ENCODE peak calls at places on chromosomes 5 and 9, in five cellular contexts. One of them, this sample, is unnamed.

GRCh38 chr9:70639853-70640814 is 225.7 kb upstream of the KLF9 start:
- DNase-seq in GM23248: peak
- DNase-seq in right cardiac atrium: no peak
- DNase-seq in right lobe of liver: no peak
- DNase-seq in heart left ventricle: no peak
- DNase-seq in this sample: no peak

GRCh38 chr9:98606730-98607129 is 102.0 kb downstream of the GABBR2 start:
- DNase-seq in GM23248: no peak
- DNase-seq in right cardiac atrium: no peak
- DNase-seq in right lobe of liver: no peak
- DNase-seq in heart left ventricle: no peak
- DNase-seq in this sample: no peak

GRCh38 chr9:118609355-118610044 is 759.7 kb downstream of the BRINP1 start:
- DNase-seq in GM23248: peak
- DNase-seq in right cardiac atrium: no peak
- DNase-seq in right lobe of liver: no peak
- DNase-seq in heart left ventricle: no peak
- DNase-seq in this sample: no peak

GRCh38 chr5:173963107-173963506 is 25.9 kb upstream of the C5orf47 start:
- DNase-seq in GM23248: peak
- DNase-seq in right cardiac atrium: no peak
- DNase-seq in right lobe of liver: no peak
- DNase-seq in heart left ventricle: no peak
- DNase-seq in this sample: peak

GRCh38 chr9:21605489-21605931 is 123.4 kb upstream of the IFNE start:
- DNase-seq in GM23248: peak
- DNase-seq in right cardiac atrium: no peak
- DNase-seq in right lobe of liver: no peak
- DNase-seq in heart left ventricle: no peak
- DNase-seq in this sample: no peak

GRCh38 chr9:37410969-37411785 is 11.3 kb upstream of the GRHPR start:
- DNase-seq in GM23248: peak
- DNase-seq in right cardiac atrium: no peak
- DNase-seq in right lobe of liver: no peak
- DNase-seq in heart left ventricle: no peak
- DNase-seq in this sample: no peak

GRCh38 chr5:125530833-125531610 is 784.6 kb upstream of the ZNF608 start:
- DNase-seq in GM23248: no peak
- DNase-seq in right cardiac atrium: no peak
- DNase-seq in right lobe of liver: no peak
- DNase-seq in heart left ventricle: no peak
- DNase-seq in this sample: no peak

GRCh38 chr5:71586052-71586940 is 844 bp upstream of the MCCC2 start:
- DNase-seq in GM23248: no peak
- DNase-seq in right cardiac atrium: no peak
- DNase-seq in right lobe of liver: no peak
- DNase-seq in heart left ventricle: peak
- DNase-seq in this sample: no peak

GRCh38 chr9:108973876-108974275 is 39.4 kb downstream of the CTNNAL1 start:
- DNase-seq in GM23248: no peak
- DNase-seq in right cardiac atrium: no peak
- DNase-seq in right lobe of liver: no peak
- DNase-seq in heart left ventricle: peak
- DNase-seq in this sample: no peak

GRCh38 chr9:116087246-116087645 is 66.3 kb upstream of the PAPPA start:
- DNase-seq in GM23248: peak
- DNase-seq in right cardiac atrium: peak
- DNase-seq in right lobe of liver: peak
- DNase-seq in heart left ventricle: peak
- DNase-seq in this sample: no peak

GRCh38 chr9:91162311-91162710 is 199.4 kb downstream of the AUH start:
- DNase-seq in GM23248: peak
- DNase-seq in right cardiac atrium: no peak
- DNase-seq in right lobe of liver: no peak
- DNase-seq in heart left ventricle: no peak
- DNase-seq in this sample: no peak

GRCh38 chr5:37918420-37918819 is 78.6 kb upstream of the GDNF start:
- DNase-seq in GM23248: no peak
- DNase-seq in right cardiac atrium: no peak
- DNase-seq in right lobe of liver: no peak
- DNase-seq in heart left ventricle: peak
- DNase-seq in this sample: no peak

GRCh38 chr9:130965680-130966079 is 26.6 kb upstream of the FIBCD1 start:
- DNase-seq in GM23248: no peak
- DNase-seq in right cardiac atrium: no peak
- DNase-seq in right lobe of liver: no peak
- DNase-seq in heart left ventricle: no peak
- DNase-seq in this sample: no peak

GRCh38 chr9:98767915-98768314 is 28.4 kb downstream of the ANKS6 start:
- DNase-seq in GM23248: no peak
- DNase-seq in right cardiac atrium: no peak
- DNase-seq in right lobe of liver: no peak
- DNase-seq in heart left ventricle: no peak
- DNase-seq in this sample: no peak

GRCh38 chr5:37668524-37669047 is 171.3 kb downstream of the GDNF start:
- DNase-seq in GM23248: peak
- DNase-seq in right cardiac atrium: peak
- DNase-seq in right lobe of liver: peak
- DNase-seq in heart left ventricle: peak
- DNase-seq in this sample: no peak

GRCh38 chr9:119639287-119639955 is 270.2 kb upstream of the BRINP1 start:
- DNase-seq in GM23248: peak
- DNase-seq in right cardiac atrium: no peak
- DNase-seq in right lobe of liver: no peak
- DNase-seq in heart left ventricle: no peak
- DNase-seq in this sample: no peak

GRCh38 chr9:132241483-132241839 is 79.6 kb downstream of the NTNG2 start:
- DNase-seq in GM23248: no peak
- DNase-seq in right cardiac atrium: no peak
- DNase-seq in right lobe of liver: peak
- DNase-seq in heart left ventricle: no peak
- DNase-seq in this sample: no peak

GRCh38 chr9:132243156-132244074 is 81.6 kb downstream of the NTNG2 start:
- DNase-seq in GM23248: peak
- DNase-seq in right cardiac atrium: no peak
- DNase-seq in right lobe of liver: no peak
- DNase-seq in heart left ventricle: no peak
- DNase-seq in this sample: no peak

GRCh38 chr9:132240860-132241482 is 79.1 kb downstream of the NTNG2 start:
- DNase-seq in GM23248: peak
- DNase-seq in right cardiac atrium: peak
- DNase-seq in right lobe of liver: peak
- DNase-seq in heart left ventricle: peak
- DNase-seq in this sample: peak

GRCh38 chr9:132242621-132243155 is 80.8 kb downstream of the NTNG2 start:
- DNase-seq in GM23248: no peak
- DNase-seq in right cardiac atrium: no peak
- DNase-seq in right lobe of liver: no peak
- DNase-seq in heart left ventricle: no peak
- DNase-seq in this sample: no peak

DNA sequence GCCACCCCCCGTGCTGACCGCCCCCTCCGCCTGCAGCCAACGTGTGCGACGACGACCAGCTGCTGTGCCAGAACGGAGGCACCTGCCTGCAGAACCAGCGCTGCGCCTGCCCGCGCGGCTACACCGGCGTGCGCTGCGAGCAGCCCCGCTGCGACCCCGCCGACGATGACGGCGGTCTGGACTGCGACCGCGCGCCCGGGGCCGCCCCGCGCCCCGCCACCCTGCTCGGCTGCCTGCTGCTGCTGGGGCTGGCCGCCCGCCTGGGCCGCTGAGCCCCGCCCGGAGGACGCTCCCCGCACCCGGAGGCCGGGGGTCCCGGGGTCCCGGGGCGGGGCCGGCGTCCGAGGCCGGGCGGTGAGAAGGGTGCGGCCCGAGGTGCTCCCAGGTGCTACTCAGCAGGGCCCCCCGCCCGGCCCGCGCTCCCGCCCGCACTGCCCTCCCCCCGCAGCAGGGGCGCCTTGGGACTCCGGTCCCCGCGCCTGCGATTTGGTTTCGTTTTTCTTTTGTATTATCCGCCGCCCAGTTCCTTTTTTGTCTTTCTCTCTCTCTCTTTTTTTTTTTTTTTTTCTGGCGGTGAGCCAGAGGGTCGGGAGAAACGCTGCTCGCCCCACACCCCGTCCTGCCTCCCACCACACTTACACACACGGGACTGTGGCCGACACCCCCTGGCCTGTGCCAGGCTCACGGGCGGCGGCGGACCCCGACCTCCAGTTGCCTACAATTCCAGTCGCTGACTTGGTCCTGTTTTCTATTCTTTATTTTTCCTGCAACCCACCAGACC is 80.2 kb downstream of the NTNG2 start:
- DNase-seq in GM23248: no peak
- DNase-seq in right cardiac atrium: peak
- DNase-seq in right lobe of liver: no peak
- DNase-seq in heart left ventricle: peak
- DNase-seq in this sample: no peak
- H3K27ac ChIP-seq in GM23248: no peak
- H3K27ac ChIP-seq in right cardiac atrium: no peak
- H3K27ac ChIP-seq in right lobe of liver: no peak
- H3K27ac ChIP-seq in heart left ventricle: no peak
- H3K27ac ChIP-seq in this sample: no peak

GRCh38 chr5:78328585-78329173 is 31.7 kb upstream of the SCAMP1 start:
- DNase-seq in GM23248: peak
- DNase-seq in right cardiac atrium: no peak
- DNase-seq in right lobe of liver: no peak
- DNase-seq in heart left ventricle: no peak
- DNase-seq in this sample: no peak
- H3K27ac ChIP-seq in GM23248: no peak
- H3K27ac ChIP-seq in right cardiac atrium: no peak
- H3K27ac ChIP-seq in right lobe of liver: no peak
- H3K27ac ChIP-seq in heart left ventricle: no peak
- H3K27ac ChIP-seq in this sample: no peak

DNA sequence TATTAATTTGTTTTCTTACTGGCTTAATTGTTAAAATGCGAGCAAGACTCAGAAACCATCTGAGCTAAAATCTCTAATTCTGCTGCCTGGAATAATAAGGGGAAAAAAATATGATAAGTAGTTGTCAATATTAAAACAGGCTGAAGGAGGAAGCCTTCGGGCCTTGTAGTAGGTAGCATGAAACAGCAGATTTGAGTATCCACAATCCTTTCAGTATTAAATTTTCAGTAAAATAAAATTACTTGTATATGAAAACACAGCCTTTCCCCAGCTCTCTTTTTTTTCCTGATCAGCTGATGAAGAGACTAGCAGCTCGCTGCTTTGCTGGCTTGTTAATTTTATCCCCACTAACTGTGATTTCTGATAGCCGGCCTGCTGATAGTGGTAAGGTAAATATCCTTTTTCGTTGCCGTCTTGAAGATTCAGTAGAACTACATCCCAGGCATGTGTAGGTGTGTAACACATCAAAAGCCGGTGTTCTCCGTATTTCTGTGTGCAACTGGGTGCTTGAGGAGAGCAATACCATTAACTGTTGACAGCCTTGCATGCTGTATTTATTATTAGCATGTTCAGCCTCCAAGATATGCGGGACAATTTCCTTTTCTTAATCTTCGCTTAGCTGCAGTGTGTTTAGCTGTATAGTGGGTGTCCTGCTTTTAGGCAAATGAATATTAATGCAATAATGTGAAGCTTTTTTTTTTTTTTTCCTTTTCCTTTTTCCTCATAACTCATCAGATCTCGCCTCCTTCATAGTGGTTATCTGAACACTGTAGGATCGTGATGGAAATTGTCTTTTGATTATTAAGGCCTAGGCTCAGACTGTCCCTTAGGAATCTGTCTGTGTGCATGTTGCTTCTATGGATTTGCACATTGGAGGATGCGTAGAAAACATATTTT is 144.6 kb downstream of the SMARCA2 start:
- DNase-seq in GM23248: peak
- DNase-seq in right cardiac atrium: no peak
- DNase-seq in right lobe of liver: no peak
- DNase-seq in heart left ventricle: no peak
- DNase-seq in this sample: no peak
- H3K27ac ChIP-seq in GM23248: peak
- H3K27ac ChIP-seq in right cardiac atrium: peak
- H3K27ac ChIP-seq in right lobe of liver: peak
- H3K27ac ChIP-seq in heart left ventricle: peak
- H3K27ac ChIP-seq in this sample: peak

GRCh38 chr5:92308679-92309078 is 925.6 kb upstream of the ARRDC3 start:
- DNase-seq in GM23248: no peak
- DNase-seq in right cardiac atrium: no peak
- DNase-seq in right lobe of liver: no peak
- DNase-seq in heart left ventricle: no peak
- DNase-seq in this sample: no peak
- H3K27ac ChIP-seq in GM23248: no peak
- H3K27ac ChIP-seq in right cardiac atrium: no peak
- H3K27ac ChIP-seq in right lobe of liver: no peak
- H3K27ac ChIP-seq in heart left ventricle: no peak
- H3K27ac ChIP-seq in this sample: no peak

GRCh38 chr9:34544035-34544434 is 21.2 kb upstream of the ENHO start:
- DNase-seq in GM23248: no peak
- DNase-seq in right cardiac atrium: no peak
- DNase-seq in right lobe of liver: no peak
- DNase-seq in heart left ventricle: no peak
- DNase-seq in this sample: no peak
- H3K27ac ChIP-seq in GM23248: no peak
- H3K27ac ChIP-seq in right cardiac atrium: no peak
- H3K27ac ChIP-seq in right lobe of liver: no peak
- H3K27ac ChIP-seq in heart left ventricle: no peak
- H3K27ac ChIP-seq in this sample: no peak

GRCh38 chr9:123893146-123893545 is 36.8 kb downstream of the DENND1A start:
- DNase-seq in GM23248: no peak
- DNase-seq in right cardiac atrium: no peak
- DNase-seq in right lobe of liver: no peak
- DNase-seq in heart left ventricle: no peak
- DNase-seq in this sample: no peak
- H3K27ac ChIP-seq in GM23248: no peak
- H3K27ac ChIP-seq in right cardiac atrium: no peak
- H3K27ac ChIP-seq in right lobe of liver: no peak
- H3K27ac ChIP-seq in heart left ventricle: no peak
- H3K27ac ChIP-seq in this sample: no peak

GRCh38 chr5:148352696-148353095 is 17.3 kb downstream of the SPINK9 start:
- DNase-seq in GM23248: peak
- DNase-seq in right cardiac atrium: no peak
- DNase-seq in right lobe of liver: no peak
- DNase-seq in heart left ventricle: no peak
- DNase-seq in this sample: no peak
- H3K27ac ChIP-seq in GM23248: no peak
- H3K27ac ChIP-seq in right cardiac atrium: no peak
- H3K27ac ChIP-seq in right lobe of liver: no peak
- H3K27ac ChIP-seq in heart left ventricle: no peak
- H3K27ac ChIP-seq in this sample: no peak